ENCODE peak calls at places on chromosomes 12 and 14, in five cellular contexts. W is left ventricle myocardium superior, D is brain microvascular endothelial cell, E is HL-60, Y is neural progenitor cell. G is an unnamed sample.

GRCh38 chr14:65002586-65003210 is 16.0 kb downstream of the FNTB start:
- DNase-seq in E (no peak), Y (no peak), W (no peak), D (peak), G (no peak)

GRCh38 chr14:37819155-37820015 is 224.0 kb downstream of the TTC6 start:
- DNase-seq in D (peak), Y (no peak), W (no peak), E (no peak), G (no peak)

GRCh38 chr12:120139958-120140357 is 23.4 kb upstream of the RAB35 start:
- DNase-seq in W (no peak), E (no peak), D (no peak), Y (no peak), G (no peak)

GRCh38 chr14:63492391-63492790 is 50.8 kb downstream of the PPP2R5E start:
- DNase-seq in D (peak), W (no peak), Y (no peak), E (no peak), G (no peak)

GRCh38 chr12:12992418-12993175 is 7.5 kb downstream of the HEBP1 start:
- DNase-seq in Y (no peak), W (peak), E (no peak), D (peak), G (no peak)

GRCh38 chr12:98645572-98646067 is 530 bp downstream of the APAF1 start:
- DNase-seq in W (no peak), E (no peak), Y (peak), D (no peak), G (no peak)

GRCh38 chr12:130700492-130701401 is 15.4 kb downstream of the RIMBP2 start:
- DNase-seq in Y (no peak), D (no peak), E (no peak), W (no peak), G (no peak)

GRCh38 chr12:87320724-87321123 is 708.5 kb downstream of the C12orf50 start:
- DNase-seq in E (no peak), D (no peak), Y (no peak), W (no peak), G (no peak)

GRCh38 chr14:58428011-58428807 is 690 bp downstream of the KIAA0586 start:
- DNase-seq in D (peak), Y (peak), W (no peak), E (peak), G (no peak)

GRCh38 chr14:97218713-97219355 is 421.7 kb downstream of the VRK1 start:
- DNase-seq in Y (peak), W (no peak), E (no peak), D (no peak), G (no peak)

GRCh38 chr12:70724444-70724843 is 87.2 kb upstream of the PTPRB start:
- DNase-seq in D (peak), Y (peak), W (no peak), E (no peak), G (no peak)

GRCh38 chr12:108562348-108563134 is at the start of gene ISCU:
- DNase-seq in Y (peak), E (peak), W (peak), D (peak), G (peak)

GRCh38 chr14:28901631-28902030 is 135.0 kb downstream of the FOXG1 start:
- DNase-seq in W (no peak), E (no peak), D (no peak), Y (no peak), G (no peak)

GRCh38 chr12:89384050-89384749 is 31.9 kb upstream of the DUSP6 start:
- DNase-seq in E (peak), W (peak), D (peak), Y (peak), G (no peak)

GRCh38 chr12:66516133-66516532 is 162.7 kb downstream of the GRIP1 start:
- DNase-seq in Y (no peak), W (no peak), D (peak), E (no peak), G (no peak)

GRCh38 chr12:115943630-115944391 is 333.7 kb downstream of the MED13L start:
- DNase-seq in Y (no peak), D (no peak), W (peak), E (no peak), G (no peak)

GRCh38 chr12:131388164-131388795 is 322.6 kb upstream of the SFSWAP start:
- DNase-seq in D (no peak), Y (no peak), W (no peak), E (no peak), G (no peak)

G was measured in SIG-M5.